ENCODE peak calls at places on chromosomes 16 and 17, in four cellular contexts. Q is H9, X is H1, I is mesendoderm. P is an unnamed sample.

GRCh38 chr17:2041561-2042354 is at the start of gene OVCA2:
- DNase-seq in Q (peak; percentile 98), I (peak; percentile 98), X (no peak), P (peak; percentile 92)

GRCh38 chr16:86209202-86209601 is 301.1 kb upstream of the FOXF1 start:
- DNase-seq in X (no peak), Q (no peak), I (peak; percentile 66), P (no peak)

GRCh38 chr17:63446981-63447687 is 1.0 kb upstream of the CYB561 start:
- DNase-seq in Q (peak; percentile 83), X (no peak), I (peak; percentile 89), P (no peak)

GRCh38 chr17:83175551-83176271 is 96.3 kb downstream of the METRNL start:
- DNase-seq in Q (no peak), X (no peak), I (no peak), P (no peak)

GRCh38 chr16:74226361-74226979 is 70.1 kb upstream of the PSMD7 start:
- DNase-seq in Q (no peak), I (peak; percentile 49), X (no peak), P (peak; percentile 31)

GRCh38 chr17:7380855-7381683 is at the start of gene TNK1:
- DNase-seq in Q (peak; percentile 74), I (peak; percentile 47), X (no peak), P (no peak)

GRCh38 chr16:30786115-30786935 is 680 bp downstream of the ZNF629 start:
- DNase-seq in X (no peak), I (peak; percentile 79), Q (no peak), P (peak; percentile 62)

GRCh38 chr17:51739245-51739886 is 419.1 kb downstream of the CA10 start:
- DNase-seq in Q (no peak), I (no peak), X (no peak), P (no peak)

GRCh38 chr17:8117980-8118768 is at the start of gene ALOXE3:
- DNase-seq in Q (peak; percentile 74), I (peak; percentile 74), X (no peak), P (peak; percentile 64)

GRCh38 chr16:31064882-31065461 is 9.1 kb downstream of the ZNF668 start:
- DNase-seq in I (no peak), X (no peak), Q (no peak), P (peak; percentile 97)

GRCh38 chr17:1713878-1714487 is 3.8 kb upstream of the TLCD2 start:
- DNase-seq in X (no peak), I (peak; percentile 93), Q (peak; percentile 93), P (peak; percentile 32)

GRCh38 chr17:16486373-16487250 is 5.4 kb downstream of the LRRC75A start:
- DNase-seq in I (peak; percentile 57), Q (peak; percentile 82), X (no peak), P (peak; percentile 44)

GRCh38 chr16:79609861-79610260 is 9.3 kb upstream of the MAF start:
- DNase-seq in X (no peak), I (no peak), Q (no peak), P (no peak)

GRCh38 chr17:63780507-63780906 is 6.5 kb downstream of the DDX42 start:
- DNase-seq in Q (no peak), I (no peak), X (no peak), P (peak; percentile 38)

GRCh38 chr16:26756633-26757032 is 310.1 kb upstream of the C16orf82 start:
- DNase-seq in X (no peak), I (no peak), Q (no peak), P (no peak)
- H4K5ac ChIP-seq in X (no peak overlapping the region), I (no peak overlapping the region), Q (no peak overlapping the region), P (no peak overlapping the region)

GRCh38 chr16:57694556-57695377 is at the start of gene DRC7:
- DNase-seq in Q (peak; percentile 78), I (peak; percentile 92), X (peak; percentile 19), P (peak; percentile 13)
- H3K4me2 ChIP-seq in Q (no peak within 1 kb of the TSS), I (peak within 1 kb of the TSS; percentile 40), X (peak within 1 kb of the TSS; percentile 58), P (peak within 1 kb of the TSS; percentile 43)

GRCh38 chr17:28759296-28759865 is 15.6 kb downstream of the TRAF4 start:
- DNase-seq in I (no peak), Q (no peak), X (no peak), P (no peak)
- H3K23ac ChIP-seq in I (no peak overlapping the region), Q (no peak overlapping the region), X (no peak overlapping the region), P (no peak overlapping the region)

GRCh38 chr17:49738456-49739163 is 25.3 kb downstream of the FAM117A start:
- DNase-seq in Q (no peak), X (no peak), I (no peak), P (no peak)
- H4K5ac ChIP-seq in Q (no peak overlapping the region), X (no peak overlapping the region), I (no peak overlapping the region), P (no peak overlapping the region)

GRCh38 chr17:39602533-39603303 is 5.0 kb downstream of the NEUROD2 start:
- DNase-seq in X (no peak), I (no peak), Q (no peak), P (no peak)
- H3K4me2 ChIP-seq in X (no peak overlapping the region), I (no peak overlapping the region), Q (no peak overlapping the region), P (no peak overlapping the region)

GRCh38 chr16:85011846-85012284 is 530 bp upstream of the ZDHHC7 start:
- DNase-seq in X (no peak), Q (no peak), I (no peak), P (no peak)
- H3K23ac ChIP-seq in X (no peak overlapping the region), Q (no peak overlapping the region), I (peak overlapping the region; percentile 45), P (peak overlapping the region; percentile 91)

DNA sequence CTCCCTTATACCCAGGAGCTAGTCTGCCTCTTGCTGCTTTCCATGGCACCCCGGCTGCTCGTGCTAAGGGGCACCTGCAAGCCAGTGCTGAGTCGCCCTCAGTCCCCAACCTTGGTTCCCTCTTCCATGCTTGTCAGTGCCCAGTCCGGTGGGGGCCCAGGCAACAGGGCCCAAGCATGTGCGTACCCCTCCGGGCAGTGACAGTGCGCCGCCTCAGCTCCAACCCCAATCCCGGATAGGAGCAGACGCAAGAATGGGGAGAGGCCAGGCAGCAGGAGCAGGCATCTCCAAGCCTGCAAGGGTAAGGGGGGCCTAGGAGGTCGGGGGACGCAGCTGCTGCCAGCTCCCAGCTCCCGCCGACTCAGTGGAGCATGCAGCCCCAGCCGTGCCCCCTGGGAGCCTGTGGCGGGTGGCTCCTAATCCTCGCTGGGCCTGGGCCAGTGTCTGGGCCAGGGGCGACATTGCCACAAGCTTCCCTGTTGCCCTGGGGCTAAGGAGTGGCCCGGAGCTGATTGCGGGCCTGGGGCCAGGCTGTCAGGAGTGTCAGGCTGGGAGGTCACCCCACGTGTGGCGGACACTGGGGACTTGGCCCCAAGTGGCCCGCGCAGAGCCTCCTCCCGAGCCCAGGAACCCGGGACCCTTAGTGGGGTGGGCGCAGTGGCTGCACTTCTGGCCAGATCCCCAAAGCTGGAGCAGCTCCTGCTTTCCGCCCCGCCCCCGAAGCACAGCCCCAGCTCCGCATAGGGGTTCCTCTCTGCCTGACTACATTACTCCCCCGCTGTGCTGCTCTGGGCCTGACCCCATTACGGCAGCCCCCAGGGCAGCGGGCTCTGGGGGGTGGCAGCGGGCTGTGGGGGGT is 9.8 kb downstream of the CPD start:
- DNase-seq in I (no peak), Q (peak; percentile 54), X (no peak), P (no peak)
- H4K5ac ChIP-seq in I (no peak overlapping the region), Q (no peak overlapping the region), X (no peak overlapping the region), P (no peak overlapping the region)

DNA sequence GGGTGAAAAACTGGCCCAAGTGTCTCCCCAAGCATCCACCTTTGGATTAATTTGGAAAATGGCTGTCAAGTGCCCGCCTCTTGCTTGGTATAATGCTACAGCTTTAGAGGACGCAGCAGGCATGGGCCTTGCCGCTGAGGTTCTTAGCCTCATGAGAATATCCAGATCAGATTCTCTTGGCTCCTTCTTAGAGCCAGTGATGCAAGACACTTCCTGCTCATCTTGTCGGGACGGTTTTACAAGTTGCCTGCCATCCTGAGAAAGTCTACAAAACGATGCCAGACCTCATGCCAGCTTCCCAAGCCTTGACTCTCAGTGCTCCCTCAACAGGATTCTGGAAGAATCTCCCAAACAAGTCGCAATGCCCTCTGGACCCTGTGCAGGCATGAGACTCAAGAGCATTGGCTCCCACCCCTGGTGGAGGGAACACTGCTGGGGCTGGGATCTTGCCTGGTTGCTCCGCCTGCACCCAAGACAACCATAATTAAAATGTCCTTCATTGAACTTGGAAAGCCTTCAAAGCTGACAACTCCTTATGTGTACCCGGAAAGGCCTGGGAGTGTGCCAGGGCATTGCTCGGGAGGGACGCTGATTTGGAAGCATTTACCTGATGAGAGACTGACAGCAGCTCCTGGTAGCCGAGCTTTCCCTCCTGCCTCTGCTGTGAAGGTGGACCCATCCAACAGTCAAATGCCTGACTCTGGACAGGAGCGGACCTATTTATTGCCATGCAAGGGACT is 25.8 kb upstream of the STH start:
- DNase-seq in Q (no peak), X (no peak), I (no peak), P (no peak)
- H3K4me2 ChIP-seq in Q (no peak overlapping the region), X (no peak overlapping the region), I (no peak overlapping the region), P (no peak overlapping the region)

GRCh38 chr17:44122825-44123355 is 551 bp downstream of the HDAC5 start:
- DNase-seq in Q (no peak), I (peak; percentile 65), X (no peak), P (no peak)
- H3K23ac ChIP-seq in Q (no peak overlapping the region), I (no peak overlapping the region), X (no peak overlapping the region), P (peak overlapping the region; percentile 98)